ENCODE peak calls at places on chromosomes 11 and 22, in six cellular contexts. T is A549, N is gastrocnemius medialis, S is IMR-90, Y is heart left ventricle, E is breast epithelium. C is an unnamed sample.

GRCh38 chr11:22670803-22671202 is 4.4 kb downstream of the GAS2 start:
- DNase-seq in T (no peak), N (no peak), S (peak), Y (no peak), E (no peak), C (no peak)

GRCh38 chr11:9004310-9004945 is 627 bp upstream of the NRIP3 start:
- DNase-seq in T (no peak), N (no peak), S (no peak), Y (peak), E (no peak), C (no peak)

GRCh38 chr22:24994070-24994763 is 41.7 kb downstream of the KIAA1671 start:
- DNase-seq in T (no peak), N (no peak), S (no peak), Y (no peak), E (peak), C (no peak)

GRCh38 chr11:68837583-68838571 is 3.8 kb downstream of the CPT1A start:
- DNase-seq in T (no peak), N (no peak), S (no peak), Y (no peak), E (no peak), C (no peak)

GRCh38 chr22:42437488-42438292 is 5.5 kb upstream of the NFAM1 start:
- DNase-seq in T (peak), N (peak), S (peak), Y (peak), E (peak), C (peak)

GRCh38 chr11:112221263-112221835 is 4.9 kb upstream of the PTS start:
- DNase-seq in T (no peak), N (no peak), S (no peak), Y (no peak), E (no peak), C (no peak)

GRCh38 chr11:69881467-69882269 is 62.5 kb upstream of the FGF3 start:
- DNase-seq in T (no peak), N (no peak), S (no peak), Y (no peak), E (no peak), C (no peak)

GRCh38 chr11:40619631-40620030 is 839.8 kb downstream of the LRRC4C start:
- DNase-seq in T (no peak), N (no peak), S (no peak), Y (no peak), E (no peak), C (no peak)

GRCh38 chr11:87031433-87032170 is 6.1 kb upstream of the TMEM135 start:
- DNase-seq in T (no peak), N (no peak), S (no peak), Y (no peak), E (no peak), C (no peak)

GRCh38 chr11:11659567-11660341 is 37.9 kb upstream of the GALNT18 start:
- DNase-seq in T (peak), N (no peak), S (no peak), Y (no peak), E (no peak), C (no peak)

GRCh38 chr11:133815636-133816035 is 29.7 kb downstream of the SPATA19 start:
- DNase-seq in T (no peak), N (no peak), S (no peak), Y (no peak), E (no peak), C (no peak)

GRCh38 chr11:74932169-74932568 is 16.7 kb downstream of the XRRA1 start:
- DNase-seq in T (no peak), N (no peak), S (peak), Y (no peak), E (no peak), C (no peak)

GRCh38 chr11:33478111-33478573 is 221.0 kb downstream of the HIPK3 start:
- DNase-seq in T (no peak), N (no peak), S (no peak), Y (no peak), E (no peak), C (no peak)

GRCh38 chr11:67153971-67154370 is 34.9 kb downstream of the KDM2A start:
- DNase-seq in T (no peak), N (no peak), S (no peak), Y (no peak), E (no peak), C (no peak)

GRCh38 chr11:59463176-59463575 is 6.4 kb downstream of the OR4D6 start:
- DNase-seq in T (no peak), N (no peak), S (no peak), Y (no peak), E (no peak), C (no peak)

GRCh38 chr11:92845390-92846185 is 123.9 kb upstream of the MTNR1B start:
- DNase-seq in T (no peak), N (no peak), S (no peak), Y (no peak), E (no peak), C (no peak)

GRCh38 chr22:30694171-30694637 is 470 bp upstream of the OSBP2 start:
- DNase-seq in T (peak), N (peak), S (peak), Y (peak), E (peak), C (peak)

GRCh38 chr11:85918910-85919794 is 64.0 kb downstream of the CCDC83 start:
- DNase-seq in T (no peak), N (no peak), S (no peak), Y (no peak), E (no peak), C (no peak)

GRCh38 chr11:9459573-9460321 is 1.1 kb upstream of the ZNF143 start:
- DNase-seq in T (peak), N (no peak), S (peak), Y (no peak), E (no peak), C (peak)

GRCh38 chr11:85947431-85948272 is 92.5 kb downstream of the CCDC83 start:
- DNase-seq in T (peak), N (no peak), S (peak), Y (no peak), E (no peak), C (no peak)

DNA sequence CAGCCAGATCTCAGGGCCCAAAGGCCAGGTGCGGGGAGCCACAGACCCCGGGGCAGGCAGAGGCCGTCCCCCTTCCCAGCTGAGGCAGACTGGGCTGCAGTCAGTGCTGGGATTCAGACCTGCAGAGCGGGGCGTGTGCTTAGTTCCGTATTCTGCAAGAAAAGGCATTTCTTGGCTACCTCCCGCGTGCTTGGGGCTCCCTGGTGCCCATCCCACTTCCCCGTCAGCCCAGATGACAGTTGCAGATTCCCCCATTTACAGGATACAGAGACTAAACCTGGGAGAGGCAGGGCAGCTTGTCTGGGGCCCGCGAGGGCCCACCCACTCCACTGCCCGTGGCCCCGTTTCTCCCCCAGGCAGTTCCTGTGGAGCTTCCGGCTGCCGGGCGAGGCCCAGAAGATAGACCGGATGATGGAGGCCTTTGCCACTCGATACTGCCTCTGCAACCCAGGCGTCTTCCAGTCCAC is 18.3 kb downstream of the CYTH4 start:
- DNase-seq in T (no peak), N (no peak), S (no peak), Y (peak), E (no peak), C (no peak)
- H3K4me3 ChIP-seq in T (no peak), N (no peak), S (no peak), Y (no peak), E (no peak), C (no peak)

GRCh38 chr11:1854949-1855885 is 2.3 kb downstream of the LSP1 start:
- DNase-seq in T (no peak), N (no peak), S (no peak), Y (no peak), E (no peak), C (no peak)
- TF ChIP-seq POLR2A in T (no peak), N (no peak), S (no peak), Y (no peak), E (no peak), C (no peak)

GRCh38 chr22:19895160-19895849 is 40.6 kb upstream of the GNB1L start:
- DNase-seq in T (no peak), N (no peak), S (no peak), Y (no peak), E (no peak), C (no peak)
- H3K4me3 ChIP-seq in T (no peak), N (no peak), S (no peak), Y (no peak), E (no peak), C (no peak)

GRCh38 chr11:47425611-47426010 is 628 bp downstream of the PSMC3 start:
- DNase-seq in T (no peak), N (no peak), S (no peak), Y (no peak), E (no peak), C (no peak)

GRCh38 chr11:47430524-47430923 is 4.3 kb upstream of the PSMC3 start:
- DNase-seq in T (no peak), N (no peak), S (no peak), Y (no peak), E (no peak), C (no peak)

GRCh38 chr11:47431356-47432083 is 5.3 kb upstream of the PSMC3 start:
- DNase-seq in T (no peak), N (peak), S (no peak), Y (peak), E (no peak), C (no peak)

DNA sequence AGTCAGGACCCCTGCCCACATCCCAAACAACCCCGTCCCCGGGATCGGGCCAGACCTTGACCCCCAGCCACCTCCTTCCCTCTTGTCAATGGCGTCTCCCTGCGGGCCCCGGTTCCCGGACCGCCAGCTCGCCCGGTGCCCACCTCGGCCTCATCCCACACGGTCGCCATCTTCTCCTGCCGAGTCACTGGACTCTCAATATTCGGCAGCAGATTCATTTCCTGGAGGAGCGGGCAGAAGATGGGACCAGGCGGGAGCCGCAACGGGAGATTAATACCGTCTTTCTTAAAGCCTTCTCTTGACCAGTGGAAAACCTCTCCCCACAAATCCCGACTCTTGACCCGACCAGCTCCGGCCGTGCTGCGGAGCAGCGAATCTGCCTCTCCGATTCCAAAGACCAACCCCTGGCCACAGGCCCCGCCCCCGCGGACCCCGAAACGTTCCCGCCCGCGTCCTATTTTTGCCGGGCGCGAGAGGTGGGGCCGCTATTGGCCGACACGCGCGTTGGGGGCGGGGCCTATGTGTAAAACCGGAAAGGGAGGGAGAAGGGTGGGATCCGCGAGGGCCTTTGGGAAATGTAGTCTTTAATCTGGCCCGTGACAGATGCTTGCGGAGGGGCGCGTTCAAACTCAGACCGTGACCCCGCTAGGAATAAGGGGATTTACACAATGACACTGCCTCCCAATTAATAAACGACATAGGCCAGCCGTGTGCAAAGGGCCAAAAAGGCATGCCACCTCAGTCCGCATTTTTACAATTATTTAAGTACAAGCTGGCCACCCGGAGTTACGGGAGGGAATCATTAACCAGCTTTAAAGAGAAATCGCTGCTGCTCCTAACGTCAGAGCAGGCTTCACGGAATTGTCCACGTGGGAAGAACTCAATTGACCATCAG is at the start of gene PSMC3:
- DNase-seq in T (peak), N (peak), S (peak), Y (peak), E (peak), C (peak)
- TF ChIP-seq POLR2A in T (peak), N (peak), S (peak), Y (peak), E (peak), C (no peak)

GRCh38 chr22:21032037-21032842 is at the start of gene SLC7A4:
- DNase-seq in T (no peak), N (no peak), S (no peak), Y (peak), E (no peak), C (no peak)
- H3K4me3 ChIP-seq in T (no peak), N (peak), S (no peak), Y (peak), E (peak), C (no peak)

GRCh38 chr11:126495806-126496205 is 140.3 kb downstream of the ST3GAL4 start:
- DNase-seq in T (no peak), N (no peak), S (no peak), Y (no peak), E (no peak), C (no peak)
- TF ChIP-seq POLR2A in T (no peak), N (no peak), S (no peak), Y (no peak), E (no peak), C (no peak)

GRCh38 chr11:1480555-1481482 is 5.8 kb downstream of the MOB2 start:
- DNase-seq in T (no peak), N (no peak), S (no peak), Y (peak), E (no peak), C (no peak)
- H3K4me3 ChIP-seq in T (no peak), N (no peak), S (no peak), Y (no peak), E (no peak), C (no peak)

GRCh38 chr22:46638601-46639431 is 18.6 kb downstream of the GRAMD4 start:
- DNase-seq in T (no peak), N (no peak), S (peak), Y (peak), E (no peak), C (no peak)

GRCh38 chr22:46640293-46640692 is 20.1 kb downstream of the GRAMD4 start:
- DNase-seq in T (no peak), N (peak), S (no peak), Y (no peak), E (no peak), C (no peak)

GRCh38 chr22:46639843-46640242 is 19.7 kb downstream of the GRAMD4 start:
- DNase-seq in T (no peak), N (no peak), S (peak), Y (peak), E (no peak), C (no peak)

GRCh38 chr22:46637711-46638600 is 17.8 kb downstream of the GRAMD4 start:
- DNase-seq in T (no peak), N (no peak), S (no peak), Y (peak), E (no peak), C (no peak)

GRCh38 chr22:46641829-46642266 is 21.7 kb downstream of the GRAMD4 start:
- DNase-seq in T (no peak), N (no peak), S (peak), Y (no peak), E (no peak), C (no peak)
- TF ChIP-seq POLR2A in T (no peak), N (no peak), S (no peak), Y (no peak), E (no peak), C (no peak)